ENCODE peak calls at places on chromosome 18, in ten cellular contexts. N is MM.1S, V is WERI-Rb-1, U is heart right ventricle, L is OCI-LY7, G is neural progenitor cell, T is H7, Q is suprapubic skin, F is stomach, K is ovary. Y is an unnamed sample.

GRCh38 chr18:79866889-79867574 is 69.3 kb downstream of the KCNG2 start:
- DNase-seq in N (no peak), G (no peak), Q (no peak), L (no peak), F (no peak), U (no peak), K (no peak), T (peak), V (no peak), Y (no peak)

GRCh38 chr18:398866-399637 is 101.4 kb downstream of the COLEC12 start:
- DNase-seq in F (no peak), Q (no peak), T (no peak), L (no peak), V (peak), U (no peak), K (no peak), G (no peak), N (no peak), Y (no peak)

GRCh38 chr18:26004827-26005226 is 85.6 kb downstream of the SS18 start:
- DNase-seq in Q (no peak), V (no peak), F (no peak), L (no peak), G (no peak), N (no peak), U (no peak), T (no peak), K (no peak), Y (no peak)

GRCh38 chr18:10139783-10140410 is 226.1 kb downstream of the VAPA start:
- DNase-seq in F (no peak), N (no peak), G (no peak), Q (no peak), L (no peak), K (no peak), V (no peak), T (no peak), U (no peak), Y (no peak)

GRCh38 chr18:8982416-8983183 is 119.9 kb upstream of the NDUFV2 start:
- DNase-seq in K (no peak), N (peak), T (no peak), Q (no peak), L (peak), U (no peak), V (peak), F (peak), G (peak), Y (no peak)

GRCh38 chr18:74957588-74958224 is 251.2 kb downstream of the PTGR3 start:
- DNase-seq in T (no peak), L (no peak), G (no peak), U (no peak), N (no peak), F (no peak), V (no peak), K (no peak), Q (no peak), Y (no peak)

GRCh38 chr18:56185126-56185525 is 453.3 kb downstream of the TXNL1 start:
- DNase-seq in N (no peak), L (no peak), K (no peak), G (no peak), T (no peak), V (no peak), U (no peak), F (no peak), Q (no peak), Y (no peak)

GRCh38 chr18:80204142-80204541 is 43.2 kb downstream of the PARD6G start:
- DNase-seq in V (no peak), F (no peak), G (no peak), K (no peak), L (no peak), Q (no peak), N (no peak), T (no peak), U (no peak), Y (no peak)

GRCh38 chr18:60053747-60054304 is 154.0 kb downstream of the PMAIP1 start:
- DNase-seq in G (peak), Q (no peak), F (no peak), T (no peak), N (no peak), U (no peak), K (no peak), L (no peak), V (no peak), Y (no peak)

GRCh38 chr18:28132084-28132483 is 44.8 kb downstream of the CDH2 start:
- DNase-seq in K (no peak), N (no peak), T (no peak), U (no peak), L (no peak), Q (no peak), G (no peak), V (no peak), F (no peak), Y (no peak)

GRCh38 chr18:45416168-45416567 is 199.1 kb upstream of the SLC14A2 start:
- DNase-seq in G (peak), K (no peak), L (no peak), T (no peak), V (no peak), F (no peak), N (no peak), U (no peak), Q (no peak), Y (no peak)

GRCh38 chr18:75211721-75212625 is 1.4 kb downstream of the TSHZ1 start:
- DNase-seq in L (peak), K (peak), V (peak), F (no peak), T (peak), G (peak), Q (no peak), N (peak), U (peak), Y (peak)

GRCh38 chr18:13539050-13539449 is 187.3 kb downstream of the FAM210A start:
- DNase-seq in Q (no peak), N (no peak), V (no peak), U (no peak), G (no peak), T (no peak), K (no peak), L (peak), F (no peak), Y (no peak)
- H3K4me3 ChIP-seq in Q (no peak), N (no peak), V (no peak), U (no peak), G (no peak), T (no peak), K (no peak), L (no peak), F (no peak), Y (no peak)

DNA sequence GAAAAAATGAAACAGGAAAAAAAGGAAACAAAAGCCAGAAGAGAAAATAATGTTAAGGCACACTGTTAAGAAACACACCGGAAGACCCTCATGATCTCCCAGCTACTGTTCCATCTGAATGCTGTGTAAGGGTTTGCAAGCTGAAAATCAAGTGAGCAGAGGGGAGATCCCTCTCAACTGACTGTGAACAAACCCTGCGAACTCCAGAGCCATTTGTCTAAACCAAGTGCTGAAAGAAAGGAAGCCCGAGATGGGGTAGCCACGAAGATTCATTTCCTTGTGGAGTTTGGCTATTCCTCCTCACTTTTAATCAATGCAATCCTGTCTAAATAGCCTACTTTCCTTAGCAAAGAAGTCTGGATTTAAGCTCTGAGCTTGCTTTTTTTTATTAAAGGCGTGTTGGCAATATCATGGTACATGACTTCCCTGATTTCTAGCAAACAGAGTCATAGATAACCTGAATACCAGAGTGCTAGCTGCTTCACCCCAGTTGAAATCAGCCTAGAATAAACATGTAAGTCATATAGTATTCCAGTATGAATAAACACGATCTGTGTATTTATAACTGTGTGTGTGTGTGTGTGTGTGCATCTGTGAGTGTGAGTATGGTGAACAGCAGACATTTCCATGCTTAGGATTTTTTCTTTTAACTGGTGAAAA is 365.2 kb downstream of the ZNF521 start:
- DNase-seq in U (no peak), L (no peak), T (no peak), K (no peak), F (no peak), V (no peak), G (peak), Q (no peak), N (no peak), Y (no peak)
- H3K4me3 ChIP-seq in U (peak), L (no peak), T (no peak), K (no peak), F (no peak), V (no peak), G (peak), Q (peak), N (no peak), Y (peak)

DNA sequence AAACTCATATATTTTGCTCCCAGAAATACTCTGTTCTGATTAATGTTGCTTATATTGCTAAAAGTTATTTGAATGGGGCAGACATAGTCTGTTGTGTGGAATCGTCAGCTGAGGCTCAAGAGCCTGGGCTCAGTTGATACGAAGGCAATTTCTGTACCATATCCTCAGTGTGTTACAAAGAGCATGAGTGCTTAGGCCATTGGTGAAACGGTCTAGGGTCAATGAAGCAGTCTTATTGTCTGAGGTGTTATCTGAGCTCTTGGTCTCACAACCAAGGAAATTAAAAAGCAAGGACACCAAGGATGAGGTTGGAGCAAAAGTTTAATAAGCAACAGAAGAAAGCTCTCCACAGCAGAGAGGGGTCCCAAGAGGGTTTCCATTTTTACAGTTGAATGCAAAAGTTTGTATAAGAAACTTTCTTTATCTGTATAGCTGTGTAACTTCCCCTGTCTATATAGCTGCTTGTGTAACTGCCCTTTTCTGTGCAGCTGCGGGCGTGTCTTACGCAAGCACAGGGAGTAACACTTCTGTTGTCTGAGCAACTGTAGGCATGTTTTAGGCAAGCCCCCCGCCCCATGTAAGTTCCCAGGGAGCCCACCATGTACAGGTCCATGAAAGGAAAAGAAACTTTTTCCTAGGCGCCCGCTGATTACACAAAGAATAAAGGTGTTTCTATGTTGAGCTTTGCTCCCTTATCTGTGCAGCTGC is 40.6 kb upstream of the DSC1 start:
- DNase-seq in T (no peak), V (no peak), F (peak), K (no peak), Q (no peak), U (peak), L (no peak), G (no peak), N (no peak), Y (no peak)
- H3K4me3 ChIP-seq in T (no peak), V (no peak), F (no peak), K (no peak), Q (peak), U (no peak), L (no peak), G (no peak), N (no peak), Y (no peak)

GRCh38 chr18:2980607-2980923 is 32.4 kb downstream of the LPIN2 start:
- DNase-seq in U (no peak), N (no peak), G (no peak), T (no peak), L (no peak), F (no peak), V (no peak), K (no peak), Q (no peak), Y (no peak)

GRCh38 chr18:2978626-2979025 is 34.3 kb downstream of the LPIN2 start:
- DNase-seq in T (no peak), K (no peak), N (peak), U (no peak), V (no peak), Q (no peak), L (no peak), G (no peak), F (no peak), Y (no peak)

GRCh38 chr18:2981212-2981728 is 31.7 kb downstream of the LPIN2 start:
- DNase-seq in G (no peak), K (no peak), F (no peak), U (no peak), V (no peak), T (no peak), Q (no peak), N (no peak), L (peak), Y (no peak)

GRCh38 chr18:2979027-2979570 is 33.8 kb downstream of the LPIN2 start:
- DNase-seq in U (no peak), F (no peak), Q (no peak), L (no peak), T (no peak), V (no peak), G (no peak), K (no peak), N (no peak), Y (no peak)

GRCh38 chr18:2979871-2980606 is 32.9 kb downstream of the LPIN2 start:
- DNase-seq in F (no peak), N (no peak), G (no peak), U (no peak), K (no peak), T (no peak), V (no peak), L (peak), Q (no peak), Y (no peak)
- H3K4me3 ChIP-seq in F (no peak), N (no peak), G (no peak), U (no peak), K (no peak), T (no peak), V (no peak), L (peak), Q (no peak), Y (no peak)

GRCh38 chr18:62460851-62461300 is 61.9 kb upstream of the ZCCHC2 start:
- DNase-seq in V (no peak), F (no peak), L (no peak), G (no peak), K (no peak), U (peak), Q (no peak), T (no peak), N (no peak), Y (no peak)
- H3K4me3 ChIP-seq in V (no peak), F (no peak), L (no peak), G (no peak), K (no peak), U (no peak), Q (no peak), T (no peak), N (no peak), Y (no peak)

DNA sequence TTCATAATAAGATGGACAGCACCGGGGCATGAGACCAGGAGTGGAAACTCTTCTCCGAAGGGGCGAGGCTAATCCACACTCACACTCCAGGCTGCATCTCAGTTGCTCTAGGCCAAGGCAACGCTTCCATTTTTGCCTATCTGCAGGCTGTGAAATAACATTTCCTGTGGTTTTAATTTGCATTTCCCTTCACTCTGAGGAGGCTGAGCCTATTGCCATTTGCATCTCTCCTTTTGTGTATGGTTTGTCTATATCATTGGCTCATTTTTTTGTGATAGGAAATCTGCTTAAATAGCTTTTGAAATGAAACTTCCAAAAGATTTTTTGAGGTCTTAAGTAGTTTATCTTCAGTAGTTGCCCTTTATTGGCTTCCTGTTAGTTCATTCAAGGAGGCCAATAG is 57.6 kb downstream of the TPGS2 start:
- DNase-seq in N (peak), U (no peak), K (no peak), G (no peak), T (no peak), F (no peak), Q (no peak), L (peak), V (no peak), Y (no peak)
- H3K4me3 ChIP-seq in N (no peak), U (no peak), K (no peak), G (no peak), T (no peak), F (no peak), Q (no peak), L (no peak), V (no peak), Y (no peak)

Y was measured in psoas muscle.